ENCODE peak calls at places on chromosomes 2 and 18, in six cellular contexts. D is EH, W is GM23338, X is globus pallidus, O is heart left ventricle, A is anterior cingulate cortex. R is an unnamed sample.
A peak's percentile ranks its signal among the peaks of the same experiment; 100 is the strongest.

GRCh38 chr18:61612517-61612916 is 279.3 kb downstream of the CDH20 start:
- DNase-seq in D (peak; percentile 30), W (no peak), X (no peak), O (no peak), A (no peak), R (no peak)

GRCh38 chr2:197248623-197249022 is 62.0 kb downstream of the ANKRD44 start:
- DNase-seq in D (no peak), W (no peak), X (peak; percentile 64), O (no peak), A (no peak), R (no peak)

GRCh38 chr2:143279672-143280071 is 150.5 kb downstream of the ARHGAP15 start:
- DNase-seq in D (peak; percentile 9), W (no peak), X (no peak), O (no peak), A (no peak), R (no peak)

GRCh38 chr2:235521844-235522243 is 28.0 kb downstream of the AGAP1 start:
- DNase-seq in D (no peak), W (no peak), X (no peak), O (no peak), A (no peak), R (peak; percentile 69)

GRCh38 chr2:163348843-163349395 is 386.9 kb downstream of the FIGN start:
- DNase-seq in D (peak; percentile 90), W (peak; percentile 41), X (no peak), O (no peak), A (no peak), R (peak; percentile 89)

GRCh38 chr2:238027591-238028415 is 33.0 kb upstream of the SCLY start:
- DNase-seq in D (no peak), W (no peak), X (no peak), O (no peak), A (no peak), R (no peak)

GRCh38 chr18:7940976-7941375 is 373.9 kb downstream of the PTPRM start:
- DNase-seq in D (no peak), W (no peak), X (no peak), O (no peak), A (no peak), R (no peak)

GRCh38 chr2:235723811-235724465 is 230.1 kb downstream of the AGAP1 start:
- DNase-seq in D (no peak), W (no peak), X (no peak), O (no peak), A (no peak), R (no peak)

GRCh38 chr2:43019025-43019367 is 207.4 kb downstream of the ZFP36L2 start:
- DNase-seq in D (no peak), W (no peak), X (no peak), O (peak; percentile 37), A (no peak), R (no peak)

GRCh38 chr2:85215074-85216050 is 82.2 kb downstream of the TCF7L1 start:
- DNase-seq in D (peak; percentile 96), W (peak; percentile 56), X (peak; percentile 76), O (no peak), A (peak; percentile 55), R (no peak)

GRCh38 chr2:46970334-46971288 is 55.0 kb upstream of the MCFD2 start:
- DNase-seq in D (peak; percentile 46), W (no peak), X (no peak), O (no peak), A (no peak), R (no peak)

GRCh38 chr2:145555360-145555759 is 1035.4 kb upstream of the ZEB2 start:
- DNase-seq in D (no peak), W (no peak), X (no peak), O (no peak), A (no peak), R (no peak)

GRCh38 chr2:210917465-210917864 is 361.1 kb downstream of the CPS1 start:
- DNase-seq in D (no peak), W (peak; percentile 17), X (no peak), O (no peak), A (no peak), R (no peak)

GRCh38 chr2:119255760-119256573 is 32.3 kb downstream of the STEAP3 start:
- DNase-seq in D (peak; percentile 99), W (peak; percentile 77), X (no peak), O (no peak), A (no peak), R (no peak)

GRCh38 chr2:127864877-127865276 is 6.9 kb upstream of the POLR2D start:
- DNase-seq in D (peak; percentile 51), W (peak; percentile 21), X (no peak), O (no peak), A (no peak), R (no peak)

GRCh38 chr2:41722668-41723369 is 325.0 kb upstream of the PKDCC start:
- DNase-seq in D (peak; percentile 47), W (no peak), X (no peak), O (peak; percentile 46), A (no peak), R (no peak)

GRCh38 chr2:220955776-220956175 is 616.3 kb downstream of the EPHA4 start:
- DNase-seq in D (no peak), W (no peak), X (no peak), O (no peak), A (no peak), R (no peak)

GRCh38 chr18:6249788-6250187 is 164.9 kb downstream of the L3MBTL4 start:
- DNase-seq in D (no peak), W (no peak), X (no peak), O (no peak), A (no peak), R (no peak)

GRCh38 chr2:194363878-194364277 is 1293.1 kb upstream of the SLC39A10 start:
- DNase-seq in D (no peak), W (no peak), X (no peak), O (no peak), A (no peak), R (no peak)

GRCh38 chr2:213199871-213200270 is 48.5 kb upstream of the IKZF2 start:
- DNase-seq in D (peak; percentile 75), W (no peak), X (no peak), O (no peak), A (no peak), R (no peak)

GRCh38 chr18:78898635-78899034 is 81.0 kb upstream of the SALL3 start:
- DNase-seq in D (no peak), W (no peak), X (no peak), O (no peak), A (no peak), R (no peak)

GRCh38 chr2:118842687-118843491 is 4.6 kb downstream of the EN1 start:
- DNase-seq in D (no peak), W (peak; percentile 64), X (no peak), O (no peak), A (no peak), R (no peak)

GRCh38 chr18:47677952-47678351 is 252.5 kb downstream of the SMAD2 start:
- DNase-seq in D (no peak), W (no peak), X (no peak), O (no peak), A (no peak), R (no peak)

GRCh38 chr18:12422936-12423335 is 15.2 kb downstream of the PRELID3A start:
- DNase-seq in D (no peak), W (peak; percentile 62), X (no peak), O (no peak), A (no peak), R (peak; percentile 56)

GRCh38 chr2:220787251-220787650 is 784.9 kb downstream of the EPHA4 start:
- DNase-seq in D (peak; percentile 64), W (no peak), X (no peak), O (no peak), A (no peak), R (no peak)

GRCh38 chr2:221342388-221342787 is 229.7 kb downstream of the EPHA4 start:
- DNase-seq in D (no peak), W (no peak), X (no peak), O (no peak), A (no peak), R (no peak)

GRCh38 chr2:39325966-39326365 is 82.2 kb upstream of the CDKL4 start:
- DNase-seq in D (peak; percentile 74), W (no peak), X (no peak), O (no peak), A (no peak), R (no peak)

GRCh38 chr2:149611100-149611820 is 23.7 kb upstream of the MMADHC start:
- DNase-seq in D (no peak), W (peak; percentile 62), X (no peak), O (no peak), A (no peak), R (peak; percentile 55)

GRCh38 chr2:177758591-177759371 is 313.8 kb downstream of the PDE11A start:
- DNase-seq in D (peak; percentile 44), W (peak; percentile 82), X (peak; percentile 64), O (peak; percentile 23), A (peak; percentile 5), R (peak; percentile 83)

GRCh38 chr2:231765496-231765929 is 15.6 kb downstream of the PDE6D start:
- DNase-seq in D (no peak), W (no peak), X (no peak), O (no peak), A (no peak), R (no peak)

GRCh38 chr2:11646530-11646929 is 23.5 kb downstream of the NTSR2 start:
- DNase-seq in D (no peak), W (no peak), X (no peak), O (no peak), A (no peak), R (no peak)

GRCh38 chr2:168396131-168396530 is 59.9 kb upstream of the CERS6 start:
- DNase-seq in D (peak; percentile 37), W (no peak), X (no peak), O (no peak), A (no peak), R (no peak)

GRCh38 chr2:234191819-234192407 is 141.4 kb downstream of the SPP2 start:
- DNase-seq in D (peak; percentile 15), W (no peak), X (no peak), O (no peak), A (no peak), R (no peak)

R was measured in cerebellar cortex.